ENCODE peak calls at places on chromosomes 1 and 21, in eight cellular contexts. Q is upper lobe of left lung, W is breast epithelium, D is H1, T is HCT116, N is GM23338, M is transverse colon, F is GM12891. J is an unnamed sample.
A peak's percentile ranks its signal among the peaks of the same experiment; 100 is the strongest.

GRCh38 chr1:89681045-89681729 is 48.3 kb downstream of the LRRC8C start:
- DNase-seq in Q (no peak), W (no peak), D (no peak), T (no peak), N (no peak), M (no peak), F (peak; percentile 17), J (no peak)

GRCh38 chr1:212520746-212521145 is 87.8 kb upstream of the ATF3 start:
- DNase-seq in Q (no peak), W (no peak), D (no peak), T (no peak), N (no peak), M (peak; percentile 40), F (no peak), J (no peak)

GRCh38 chr1:29239142-29239541 is 2.8 kb downstream of the PTPRU start:
- DNase-seq in Q (peak; percentile 80), W (peak; percentile 93), D (no peak), T (no peak), N (no peak), M (no peak), F (no peak), J (no peak)

GRCh38 chr1:54572236-54572850 is 24.3 kb downstream of the ACOT11 start:
- DNase-seq in Q (no peak), W (no peak), D (no peak), T (no peak), N (peak; percentile 29), M (no peak), F (no peak), J (no peak)

GRCh38 chr1:213692236-213692831 is 295.4 kb upstream of the PROX1 start:
- DNase-seq in Q (no peak), W (no peak), D (no peak), T (no peak), N (no peak), M (peak; percentile 28), F (no peak), J (no peak)

GRCh38 chr1:190144650-190145049 is 333.0 kb downstream of the BRINP3 start:
- DNase-seq in Q (no peak), W (no peak), D (no peak), T (no peak), N (no peak), M (no peak), F (no peak), J (no peak)

GRCh38 chr1:18549131-18549530 is 68.4 kb downstream of the KLHDC7A start:
- DNase-seq in Q (no peak), W (no peak), D (no peak), T (no peak), N (no peak), M (no peak), F (no peak), J (no peak)

GRCh38 chr1:23200885-23201284 is 16.4 kb downstream of the HTR1D start:
- DNase-seq in Q (no peak), W (no peak), D (no peak), T (no peak), N (no peak), M (no peak), F (no peak), J (no peak)

GRCh38 chr1:38006008-38006828 is 904 bp upstream of the FHL3 start:
- DNase-seq in Q (no peak), W (no peak), D (no peak), T (no peak), N (no peak), M (no peak), F (no peak), J (no peak)

GRCh38 chr1:162285149-162285561 is 91.5 kb downstream of the SPATA46 start:
- DNase-seq in Q (peak; percentile 90), W (peak; percentile 82), D (no peak), T (no peak), N (peak; percentile 9), M (peak; percentile 83), F (no peak), J (no peak)

GRCh38 chr1:64061430-64062104 is 141.9 kb upstream of the UBE2U start:
- DNase-seq in Q (no peak), W (no peak), D (no peak), T (no peak), N (peak; percentile 60), M (no peak), F (no peak), J (no peak)

GRCh38 chr21:44873356-44874239 is at the start of gene PTTG1IP:
- DNase-seq in Q (peak; percentile 99), W (peak; percentile 97), D (peak; percentile 98), T (peak; percentile 86), N (peak; percentile 98), M (peak; percentile 99), F (peak; percentile 98), J (peak; percentile 71)

GRCh38 chr1:69814926-69815325 is 247.2 kb downstream of the LRRC7 start:
- DNase-seq in Q (no peak), W (no peak), D (no peak), T (no peak), N (no peak), M (no peak), F (no peak), J (peak; percentile 10)

GRCh38 chr1:200369131-200369530 is 40.7 kb downstream of the ZNF281 start:
- DNase-seq in Q (no peak), W (no peak), D (no peak), T (no peak), N (no peak), M (no peak), F (no peak), J (no peak)

GRCh38 chr1:198599749-198600148 is 39.1 kb upstream of the PTPRC start:
- DNase-seq in Q (no peak), W (no peak), D (no peak), T (no peak), N (no peak), M (no peak), F (no peak), J (no peak)

GRCh38 chr1:4681026-4681425 is 26.6 kb downstream of the AJAP1 start:
- DNase-seq in Q (no peak), W (no peak), D (no peak), T (no peak), N (no peak), M (no peak), F (no peak), J (no peak)

GRCh38 chr1:108316545-108316944 is 72.7 kb upstream of the NBPF4 start:
- DNase-seq in Q (no peak), W (no peak), D (no peak), T (peak; percentile 15), N (peak; percentile 61), M (no peak), F (no peak), J (no peak)

GRCh38 chr1:220592714-220593113 is 64.8 kb downstream of the MARK1 start:
- DNase-seq in Q (no peak), W (no peak), D (no peak), T (no peak), N (no peak), M (no peak), F (no peak), J (no peak)

GRCh38 chr1:220595179-220595578 is 67.2 kb downstream of the MARK1 start:
- DNase-seq in Q (no peak), W (no peak), D (no peak), T (no peak), N (no peak), M (no peak), F (no peak), J (no peak)

GRCh38 chr1:220594356-220594755 is 66.4 kb downstream of the MARK1 start:
- DNase-seq in Q (no peak), W (no peak), D (no peak), T (no peak), N (no peak), M (no peak), F (no peak), J (no peak)
- TF ChIP-seq POLR2AphosphoS5 in Q (no peak), W (no peak), D (no peak), T (no peak), N (no peak), M (no peak), F (no peak), J (no peak)

GRCh38 chr1:219298581-219299148 is 125.0 kb downstream of the LYPLAL1 start:
- DNase-seq in Q (no peak), W (no peak), D (no peak), T (no peak), N (no peak), M (no peak), F (no peak), J (no peak)
- TF ChIP-seq POLR2AphosphoS5 in Q (no peak), W (no peak), D (no peak), T (no peak), N (no peak), M (no peak), F (no peak), J (no peak)

GRCh38 chr21:37074546-37074945 is 1.5 kb downstream of the TTC3 start:
- DNase-seq in Q (no peak), W (no peak), D (no peak), T (no peak), N (no peak), M (no peak), F (no peak), J (no peak)

GRCh38 chr21:37075214-37075770 is 2.2 kb downstream of the TTC3 start:
- DNase-seq in Q (no peak), W (no peak), D (no peak), T (no peak), N (no peak), M (no peak), F (no peak), J (no peak)

GRCh38 chr21:37076087-37076486 is 3.0 kb downstream of the TTC3 start:
- DNase-seq in Q (no peak), W (no peak), D (no peak), T (no peak), N (no peak), M (no peak), F (no peak), J (no peak)

GRCh38 chr21:37079211-37079824 is 6.3 kb downstream of the TTC3 start:
- DNase-seq in Q (no peak), W (no peak), D (no peak), T (no peak), N (peak; percentile 28), M (no peak), F (no peak), J (no peak)

DNA sequence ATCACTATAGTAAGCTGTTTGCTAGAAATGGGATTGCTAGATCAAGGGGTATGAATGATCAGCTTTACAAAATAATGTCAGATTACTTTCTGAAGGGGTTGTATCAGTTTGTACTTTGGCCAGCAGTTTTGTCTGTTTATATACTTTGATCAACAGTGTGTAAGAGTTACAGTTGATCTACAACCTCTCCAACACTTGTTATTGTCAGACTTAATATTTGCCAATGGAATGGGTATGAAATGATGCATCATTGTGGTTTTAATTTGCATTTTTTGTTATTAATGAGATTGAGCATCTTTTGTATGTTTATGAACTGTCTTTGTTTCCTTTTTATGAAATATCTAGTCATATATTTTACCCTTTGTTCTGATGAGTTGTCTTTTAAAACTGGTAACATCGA is 4.3 kb downstream of the TTC3 start:
- DNase-seq in Q (no peak), W (no peak), D (no peak), T (no peak), N (no peak), M (no peak), F (no peak), J (no peak)
- TF ChIP-seq POLR2AphosphoS5 in Q (no peak), W (no peak), D (no peak), T (no peak), N (no peak), M (no peak), F (no peak), J (no peak)

GRCh38 chr1:206653715-206654459 is 18.6 kb downstream of the DYRK3 start:
- DNase-seq in Q (no peak), W (no peak), D (no peak), T (no peak), N (no peak), M (no peak), F (no peak), J (no peak)
- TF ChIP-seq POLR2AphosphoS5 in Q (no peak), W (no peak), D (no peak), T (no peak), N (no peak), M (no peak), F (no peak), J (no peak)

GRCh38 chr1:8873001-8873400 is 5.5 kb downstream of the ENO1 start:
- DNase-seq in Q (no peak), W (no peak), D (no peak), T (no peak), N (no peak), M (no peak), F (no peak), J (no peak)
- TF ChIP-seq POLR2AphosphoS5 in Q (no peak), W (no peak), D (no peak), T (no peak), N (no peak), M (no peak), F (no peak), J (no peak)

J was measured in SK-N-MC.